ENCODE peak calls at places on chromosomes 5 and 9, in five cellular contexts. O is epithelial cell of esophagus, A is stomach, Q is lower lobe of right lung, J is GM12865. H is an unnamed sample.

GRCh38 chr9:77546391-77546790 is 101.7 kb downstream of the GNA14 start:
- DNase-seq in J (no peak), A (no peak), Q (no peak), O (no peak), H (no peak)

GRCh38 chr5:95779611-95780010 is 42.9 kb downstream of the GLRX start:
- DNase-seq in J (no peak), Q (no peak), O (no peak), A (no peak), H (no peak)

GRCh38 chr5:151047814-151048425 is 27.5 kb downstream of the GPX3 start:
- DNase-seq in Q (no peak), O (peak), J (peak), A (no peak), H (no peak)

GRCh38 chr5:52999357-52999949 is 10.3 kb downstream of the ITGA2 start:
- DNase-seq in A (no peak), Q (no peak), O (peak), J (no peak), H (no peak)

GRCh38 chr5:79418276-79418675 is 95.7 kb downstream of the HOMER1 start:
- DNase-seq in J (no peak), O (peak), Q (no peak), A (no peak), H (no peak)

GRCh38 chr9:87567047-87567446 is 69.4 kb downstream of the DAPK1 start:
- DNase-seq in A (peak), O (no peak), J (no peak), Q (no peak), H (no peak)

GRCh38 chr5:174309131-174309845 is 263.8 kb downstream of the NSG2 start:
- DNase-seq in Q (no peak), A (no peak), O (no peak), J (no peak), H (peak)

GRCh38 chr5:43033845-43034590 is 6.1 kb downstream of the ANXA2R start:
- DNase-seq in A (no peak), Q (no peak), O (no peak), J (no peak), H (no peak)

GRCh38 chr9:14863402-14863801 is 46.8 kb downstream of the FREM1 start:
- DNase-seq in A (no peak), J (no peak), O (no peak), Q (no peak), H (no peak)

GRCh38 chr9:126162611-126163381 is 163.8 kb upstream of the MVB12B start:
- DNase-seq in O (no peak), Q (peak), A (peak), J (no peak), H (no peak)

GRCh38 chr5:92505925-92506324 is 1075.1 kb downstream of the NR2F1-AS1 start:
- DNase-seq in J (no peak), A (no peak), Q (no peak), O (peak), H (no peak)

GRCh38 chr9:3343671-3344070 is 182.1 kb downstream of the RFX3 start:
- DNase-seq in A (no peak), O (no peak), J (no peak), Q (no peak), H (no peak)

GRCh38 chr9:82457281-82457680 is 468.7 kb downstream of the SPATA31D1 start:
- DNase-seq in Q (no peak), J (no peak), O (no peak), A (no peak), H (no peak)

GRCh38 chr5:143406408-143406807 is 2.9 kb upstream of the NR3C1 start:
- DNase-seq in A (no peak), Q (no peak), O (no peak), J (no peak), H (no peak)

GRCh38 chr5:143403607-143404415 is at the start of gene NR3C1:
- DNase-seq in A (peak), Q (peak), O (peak), J (peak), H (peak)

GRCh38 chr5:143404416-143405062 is 1.1 kb upstream of the NR3C1 start:
- DNase-seq in A (peak), Q (peak), J (peak), O (peak), H (no peak)

GRCh38 chr5:143405747-143406098 is 2.2 kb upstream of the NR3C1 start:
- DNase-seq in Q (no peak), O (no peak), J (no peak), A (no peak), H (no peak)

DNA sequence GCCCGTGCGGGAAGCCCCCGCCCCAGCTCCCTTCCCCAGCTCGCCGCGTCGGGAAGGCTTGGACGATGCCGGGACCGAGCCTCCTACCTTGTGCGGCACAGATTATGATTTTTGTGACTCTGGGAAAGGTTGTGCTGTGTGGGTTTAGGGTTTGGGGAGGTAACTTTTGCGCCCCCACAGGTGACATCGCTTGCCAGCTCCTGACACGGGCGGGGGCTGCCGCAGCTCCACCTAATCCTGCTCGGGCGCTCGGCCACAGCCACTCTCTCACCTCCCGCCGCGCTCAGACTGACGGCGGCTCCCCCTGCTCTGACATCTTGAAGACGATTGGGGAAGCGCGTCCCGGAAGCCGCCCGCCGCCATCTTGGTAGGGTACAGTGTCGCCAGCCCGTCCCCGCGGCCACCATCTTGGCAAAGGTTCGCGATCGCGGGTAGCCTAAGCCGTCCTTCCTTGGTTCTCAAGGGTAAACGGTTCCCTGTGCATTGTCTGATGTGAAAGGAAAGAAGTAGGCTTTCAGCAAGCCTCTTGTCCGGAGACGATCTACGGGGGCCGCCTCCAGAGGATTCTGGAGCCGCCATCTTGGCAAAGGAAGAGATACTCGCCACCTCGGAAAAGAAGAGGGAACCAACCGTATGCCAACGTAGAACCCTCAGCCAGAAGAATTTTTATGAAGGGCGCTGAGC is 1.7 kb upstream of the NR3C1 start:
- DNase-seq in O (peak), A (peak), J (peak), Q (peak), H (peak)
- TF ChIP-seq CTCF in O (no peak), A (no peak), J (peak), Q (no peak), H (peak)

DNA sequence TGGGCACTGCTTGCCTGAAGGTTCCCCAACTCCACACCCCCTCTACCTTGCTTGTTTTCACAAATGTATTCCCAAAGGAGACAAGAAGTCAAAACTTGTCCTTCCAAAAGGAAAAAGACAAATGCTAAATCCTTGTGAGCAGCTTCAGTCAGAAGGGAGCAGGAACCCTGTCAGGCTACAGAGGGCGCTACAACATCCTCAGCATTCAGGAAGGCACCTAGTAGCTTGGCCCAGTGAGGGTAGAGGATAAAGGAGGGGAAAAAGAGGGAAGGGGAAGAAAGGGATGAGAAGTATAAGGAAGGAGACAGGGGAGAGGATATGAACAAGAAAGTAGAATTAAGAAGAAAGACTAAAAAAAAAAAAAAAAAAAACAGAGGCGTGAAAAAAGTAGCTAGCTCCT is 97.5 kb downstream of the MLLT3 start:
- DNase-seq in J (no peak), O (peak), A (no peak), Q (no peak), H (no peak)
- TF ChIP-seq CTCF in J (peak), O (peak), A (no peak), Q (no peak), H (peak)

DNA sequence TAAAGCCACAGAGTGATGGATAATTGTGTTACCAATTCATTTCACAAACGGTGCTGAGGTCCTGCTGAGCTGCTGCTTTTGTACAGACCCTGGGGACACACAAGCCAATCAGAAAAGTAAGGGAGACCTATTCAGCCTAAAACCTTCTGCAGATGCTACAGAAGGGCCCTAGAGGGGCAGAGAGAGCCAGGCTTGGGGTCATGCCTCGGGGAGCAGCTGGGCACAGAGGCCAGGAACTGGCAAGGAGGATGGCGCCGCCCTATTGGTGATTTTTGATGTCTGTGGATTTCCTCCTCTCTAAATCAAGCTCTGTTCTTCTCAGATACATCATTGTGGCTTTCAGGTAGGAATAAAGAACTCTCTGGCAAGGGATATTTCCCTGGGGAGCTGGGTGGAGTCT is 181.9 kb downstream of the ZNF462 start:
- DNase-seq in O (no peak), Q (no peak), J (no peak), A (no peak), H (no peak)
- TF ChIP-seq CTCF in O (peak), Q (no peak), J (peak), A (no peak), H (no peak)

DNA sequence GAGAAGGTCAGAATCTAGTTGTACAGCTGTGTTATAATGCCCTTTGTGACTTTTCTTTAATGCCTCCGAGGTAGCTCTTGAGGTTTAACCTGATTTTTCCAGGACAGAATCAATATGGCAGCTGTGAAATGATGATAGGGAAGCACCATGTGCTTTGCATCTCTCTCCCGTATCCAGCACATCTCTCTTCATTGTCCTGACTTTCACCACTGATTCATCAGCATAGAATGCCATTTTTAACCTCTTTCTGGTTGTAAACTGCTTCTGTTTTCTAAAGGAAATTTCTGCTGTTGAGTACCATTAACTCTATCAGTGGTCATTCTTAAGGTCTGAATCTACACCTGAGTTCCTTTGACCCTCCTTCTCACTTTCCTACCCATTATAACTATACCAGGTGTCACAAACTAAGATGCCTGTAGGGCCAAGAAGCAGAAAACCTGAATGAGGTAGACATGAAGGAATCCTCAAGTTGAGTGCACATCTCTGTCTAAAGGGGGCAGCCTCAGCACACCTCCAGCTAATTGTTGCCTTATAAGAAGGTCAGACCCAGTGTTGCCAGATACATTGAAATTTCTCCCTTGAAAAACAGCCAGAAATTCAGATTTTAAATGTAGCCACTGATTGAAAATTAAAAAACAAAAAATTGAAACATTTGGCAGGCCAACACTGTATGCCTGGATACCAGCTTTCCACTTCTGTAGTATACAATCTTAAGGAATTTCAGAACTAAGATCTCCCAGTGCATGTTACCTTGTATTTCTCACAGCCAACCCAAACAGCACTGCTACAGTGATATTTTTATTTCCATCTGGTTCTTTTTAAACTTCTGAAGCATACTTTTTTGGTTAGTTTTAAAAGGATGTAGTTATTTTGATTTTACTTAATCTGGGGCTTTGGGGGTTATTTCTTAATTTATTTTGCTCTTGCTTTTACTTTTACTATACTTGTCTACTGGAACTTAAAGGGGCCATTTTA is 35.8 kb upstream of the TLX3 start:
- DNase-seq in A (no peak), Q (no peak), O (peak), J (peak), H (no peak)
- TF ChIP-seq CTCF in A (no peak), Q (no peak), O (peak), J (peak), H (peak)